ENCODE peak calls at places on chromosomes 2 and 18, in seven cellular contexts. M, Q, G, A, R, L and U are unnamed samples.

GRCh38 chr2:224009605-224010330 is 29.3 kb downstream of the SERPINE2 start:
- DNase-seq in M (no peak), Q (no peak), G (no peak), A (no peak), R (no peak), L (no peak), U (no peak)

GRCh38 chr2:83730258-83730657 is 728.8 kb downstream of the SUCLG1 start:
- DNase-seq in M (no peak), Q (no peak), G (no peak), A (no peak), R (no peak), L (no peak), U (no peak)

GRCh38 chr2:25250331-25251031 is 82.1 kb upstream of the POMC start:
- DNase-seq in M (peak), Q (peak), G (no peak), A (no peak), R (peak), L (no peak), U (no peak)

GRCh38 chr2:100823665-100824438 is 3.9 kb downstream of the NPAS2 start:
- DNase-seq in M (no peak), Q (no peak), G (no peak), A (no peak), R (no peak), L (no peak), U (no peak)

GRCh38 chr18:59874166-59874565 is 25.6 kb upstream of the PMAIP1 start:
- DNase-seq in M (no peak), Q (peak), G (no peak), A (no peak), R (peak), L (no peak), U (no peak)

GRCh38 chr2:120958623-120959366 is 223.1 kb downstream of the GLI2 start:
- DNase-seq in M (no peak), Q (peak), G (no peak), A (no peak), R (no peak), L (no peak), U (no peak)

GRCh38 chr2:25322313-25322712 is 19.4 kb downstream of the DNMT3A start:
- DNase-seq in M (no peak), Q (no peak), G (no peak), A (no peak), R (no peak), L (no peak), U (no peak)

GRCh38 chr2:80053522-80054338 is 250.8 kb downstream of the LRRTM1 start:
- DNase-seq in M (peak), Q (no peak), G (no peak), A (no peak), R (no peak), L (no peak), U (no peak)

GRCh38 chr2:3349211-3349693 is 28.4 kb downstream of the EIPR1 start:
- DNase-seq in M (no peak), Q (no peak), G (peak), A (no peak), R (no peak), L (no peak), U (no peak)

GRCh38 chr18:987325-988186 is 82.9 kb downstream of the ADCYAP1 start:
- DNase-seq in M (no peak), Q (peak), G (no peak), A (no peak), R (no peak), L (no peak), U (no peak)

GRCh38 chr2:30631051-30631671 is 176.1 kb downstream of the CAPN13 start:
- DNase-seq in M (no peak), Q (peak), G (no peak), A (no peak), R (no peak), L (no peak), U (no peak)

GRCh38 chr2:29405707-29406106 is 290.5 kb downstream of the CLIP4 start:
- DNase-seq in M (no peak), Q (no peak), G (no peak), A (no peak), R (no peak), L (no peak), U (no peak)

GRCh38 chr18:58201728-58202405 is 157.8 kb downstream of the NEDD4L start:
- DNase-seq in M (no peak), Q (no peak), G (no peak), A (no peak), R (no peak), L (no peak), U (no peak)